ENCODE peak calls at places on chromosomes 11 and 22, in five cellular contexts. C is mammary epithelial cell, U is left ventricle myocardium inferior, T is GM23248, A is cardiac muscle cell. X is an unnamed sample. For H3K27me3, H3K4me1 and H3K9me3, the result is how much of the 10 kb centered on the place peaks cover.

GRCh38 chr11:69670158-69670845 is 4.9 kb downstream of the LTO1 start:
- DNase-seq in C (peak), T (peak), A (peak), U (peak), X (peak)

GRCh38 chr11:10693509-10694071 is at the start of gene IRAG1:
- DNase-seq in U (peak), A (peak), C (no peak), T (peak), X (no peak)

GRCh38 chr22:32475428-32476010 is 908 bp downstream of the FBXO7 start:
- DNase-seq in C (no peak), A (peak), U (peak), T (peak), X (peak)

GRCh38 chr11:76665921-76666351 is 4.6 kb downstream of the LRRC32 start:
- DNase-seq in A (no peak), C (no peak), T (no peak), U (no peak), X (no peak)

GRCh38 chr11:90476442-90477007 is 253.7 kb upstream of the CHORDC1 start:
- DNase-seq in U (no peak), T (peak), C (peak), A (peak), X (peak)

GRCh38 chr11:113774174-113774503 is 647 bp upstream of the ZW10 start:
- DNase-seq in C (no peak), U (no peak), A (no peak), T (no peak), X (no peak)

GRCh38 chr22:26428515-26429457 is at the start of gene ASPHD2:
- DNase-seq in A (peak), C (peak), T (peak), U (peak), X (peak)

GRCh38 chr11:129066229-129066628 is 123.6 kb upstream of the TP53AIP1 start:
- DNase-seq in U (no peak), A (no peak), T (no peak), C (no peak), X (no peak)

GRCh38 chr11:2445107-2445947 is 519 bp downstream of the KCNQ1 start:
- DNase-seq in U (no peak), C (no peak), A (peak), T (no peak), X (no peak)

GRCh38 chr11:65416341-65417185 is 6.0 kb upstream of the NEAT1 start:
- DNase-seq in C (peak), T (peak), U (peak), A (peak), X (peak)

GRCh38 chr11:98068251-98068650 is 952.5 kb upstream of the CNTN5 start:
- DNase-seq in U (no peak), T (no peak), A (no peak), C (no peak), X (no peak)

GRCh38 chr11:69551963-69552362 is 70.5 kb downstream of the LINC01488 start:
- DNase-seq in C (no peak), T (no peak), A (no peak), U (no peak), X (no peak)

GRCh38 chr11:10304495-10305261 is at the start of gene ADM:
- DNase-seq in C (peak), U (peak), T (peak), A (peak), X (peak)

GRCh38 chr11:119845305-119845704 is 116.3 kb upstream of the NECTIN1 start:
- DNase-seq in U (no peak), C (no peak), A (no peak), T (no peak), X (no peak)

GRCh38 chr11:47376543-47377371 is 1.6 kb downstream of the SPI1 start:
- DNase-seq in T (peak), U (peak), C (no peak), A (no peak), X (no peak)

GRCh38 chr22:38424525-38425080 is 30.4 kb downstream of the KCNJ4 start:
- DNase-seq in A (no peak), U (no peak), T (no peak), C (no peak), X (no peak)

GRCh38 chr11:5556596-5557188 is 8.4 kb upstream of the OR52H1 start:
- DNase-seq in C (no peak), U (no peak), T (no peak), A (no peak), X (no peak)

GRCh38 chr11:44133335-44133946 is 38.0 kb downstream of the EXT2 start:
- DNase-seq in C (no peak), U (no peak), A (peak), T (peak), X (peak)

GRCh38 chr11:134532921-134533421 is 120.9 kb upstream of the B3GAT1 start:
- DNase-seq in T (no peak), U (no peak), A (no peak), C (no peak), X (no peak)

GRCh38 chr11:118608268-118609214 is 1.1 kb downstream of the PHLDB1 start:
- DNase-seq in C (peak), T (peak), U (peak), A (peak), X (peak)

GRCh38 chr11:118606157-118606843 is 1.1 kb upstream of the PHLDB1 start:
- DNase-seq in A (no peak), T (no peak), C (no peak), U (peak), X (no peak)

GRCh38 chr11:118607401-118608267 is at the start of gene PHLDB1:
- DNase-seq in C (peak), T (peak), U (peak), A (peak), X (peak)

GRCh38 chr11:118605116-118605867 is 2.1 kb upstream of the PHLDB1 start:
- DNase-seq in A (peak), U (peak), C (no peak), T (peak), X (peak)

DNA sequence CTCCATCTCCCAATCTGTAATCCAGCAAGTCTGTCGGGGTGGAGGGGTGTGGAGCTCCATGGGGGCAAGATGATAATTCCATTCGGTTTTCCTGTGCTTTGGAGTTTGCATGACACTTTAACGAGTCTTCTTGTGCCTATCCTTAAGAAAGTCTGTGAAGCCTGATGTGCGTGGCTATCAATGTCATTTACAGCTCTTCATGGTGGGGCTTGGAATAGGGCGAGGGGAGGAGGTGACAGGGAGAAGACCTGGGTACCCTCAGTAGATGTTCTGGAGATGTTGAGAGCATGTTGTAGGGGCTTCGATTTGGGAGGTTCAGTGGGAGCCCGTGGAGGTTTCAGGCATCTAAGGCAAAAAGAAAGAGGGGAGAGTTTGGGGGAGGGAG is 579 bp upstream of the PHLDB1 start:
- DNase-seq in U (no peak), T (no peak), C (no peak), A (no peak), X (no peak)
- H3K27me3 ChIP-seq in U (under half), T (under half), C (under half), A (under half), X (under half)

GRCh38 chr11:12789574-12789973 is 115.4 kb downstream of the TEAD1 start:
- DNase-seq in U (no peak), A (peak), C (no peak), T (no peak), X (no peak)

GRCh38 chr11:12786450-12786849 is 112.2 kb downstream of the TEAD1 start:
- DNase-seq in A (no peak), U (no peak), T (no peak), C (no peak), X (no peak)

GRCh38 chr11:12789054-12789453 is 114.8 kb downstream of the TEAD1 start:
- DNase-seq in A (no peak), U (no peak), T (no peak), C (no peak), X (no peak)

GRCh38 chr11:12786891-12787290 is 112.7 kb downstream of the TEAD1 start:
- DNase-seq in T (no peak), U (no peak), C (no peak), A (no peak), X (no peak)

GRCh38 chr11:12787847-12788246 is 113.6 kb downstream of the TEAD1 start:
- DNase-seq in A (no peak), U (no peak), C (peak), T (peak), X (no peak)
- H3K4me1 ChIP-seq in A (under half), U (half or more), C (under half), T (under half), X (under half)

GRCh38 chr11:50044647-50045046 is 12.0 kb downstream of the OR4C45 start:
- DNase-seq in C (no peak), A (no peak), T (no peak), U (no peak), X (no peak)
- H3K9me3 ChIP-seq in C (under half), A (under half), T (under half), U (under half), X (under half)

GRCh38 chr11:124756033-124756752 is 4.1 kb upstream of the VSIG2 start:
- DNase-seq in A (no peak), C (no peak), U (no peak), T (no peak), X (no peak)
- H3K27me3 ChIP-seq in A (half or more), C (under half), U (half or more), T (half or more), X (under half)

GRCh38 chr22:36964110-36964509 is 50.7 kb downstream of the CSF2RB start:
- DNase-seq in C (no peak), A (no peak), U (no peak), T (no peak), X (no peak)
- H3K4me1 ChIP-seq in C (under half), A (under half), U (under half), T (under half), X (under half)

GRCh38 chr22:48448821-48449220 is 1378.9 kb downstream of the BRD1 start:
- DNase-seq in U (no peak), A (no peak), C (no peak), T (no peak), X (no peak)
- H3K9me3 ChIP-seq in U (under half), A (under half), C (half or more), T (under half), X (under half)

DNA sequence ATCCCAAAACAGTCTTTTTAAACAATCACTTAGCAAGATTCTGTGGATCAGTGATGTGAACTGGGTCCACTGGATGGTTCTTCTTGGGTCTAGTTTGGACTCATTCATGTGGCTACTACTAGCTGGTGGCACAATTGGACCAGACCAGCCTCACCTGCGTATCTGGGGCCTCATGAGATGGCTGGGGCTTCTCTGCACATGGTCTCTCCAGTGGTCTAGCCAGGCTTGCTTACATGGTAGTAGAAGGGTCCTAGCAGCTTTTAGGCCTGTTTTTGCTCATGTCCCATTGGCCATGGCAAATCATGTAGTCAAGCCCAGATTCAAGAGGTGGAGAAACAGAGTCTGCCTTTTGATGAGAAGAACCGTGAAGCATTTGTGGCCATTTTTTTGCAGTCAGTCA is 94.0 kb downstream of the RRAS2 start:
- DNase-seq in C (no peak), A (no peak), T (no peak), U (no peak), X (no peak)
- H3K27me3 ChIP-seq in C (under half), A (under half), T (under half), U (under half), X (under half)